ENCODE peak calls at places on chromosomes 13 and 19, in nine cellular contexts. U is NCI-H1092, L is fibroblast of mammary gland, F is right cardiac atrium, P is amygdala, H is heart right ventricle, D is Peyer's patch, X is GM23248, K is HTR-8/SVneo. J is an unnamed sample.

GRCh38 chr13:101416181-101417042 is at the start of gene NALCN:
- DNase-seq in D (no peak), X (peak; percentile 69), U (peak; percentile 72), P (peak; percentile 57), K (peak; percentile 14), L (no peak), H (peak; percentile 39), F (peak; percentile 24), J (peak; percentile 40)

GRCh38 chr19:38210458-38210987 is 13.5 kb downstream of the DPF1 start:
- DNase-seq in K (no peak), H (peak; percentile 71), X (peak; percentile 48), F (peak; percentile 72), L (no peak), P (peak; percentile 72), U (peak; percentile 47), D (no peak), J (no peak)

GRCh38 chr19:18506545-18506944 is 15.3 kb downstream of the ELL start:
- DNase-seq in H (no peak), L (no peak), F (no peak), P (no peak), K (no peak), U (no peak), X (no peak), D (no peak), J (no peak)

GRCh38 chr19:14185158-14185557 is 20.8 kb downstream of the ADGRL1 start:
- DNase-seq in X (no peak), U (no peak), K (no peak), F (no peak), H (no peak), L (no peak), D (no peak), P (no peak), J (no peak)

GRCh38 chr19:33759356-33759755 is 37.3 kb upstream of the KCTD15 start:
- DNase-seq in F (no peak), U (no peak), D (no peak), P (no peak), X (no peak), L (no peak), K (no peak), H (no peak), J (no peak)

GRCh38 chr13:99083976-99084375 is 106.1 kb upstream of the DOCK9 start:
- DNase-seq in X (no peak), D (peak; percentile 35), P (no peak), U (no peak), H (no peak), K (no peak), F (no peak), L (no peak), J (no peak)

GRCh38 chr13:34162545-34162936 is 344.6 kb downstream of the RFC3 start:
- DNase-seq in X (peak; percentile 63), K (no peak), U (no peak), P (no peak), D (no peak), F (no peak), L (no peak), H (no peak), J (no peak)

GRCh38 chr19:5091576-5092215 is 122.8 kb downstream of the KDM4B start:
- DNase-seq in D (no peak), X (peak; percentile 10), F (no peak), K (no peak), H (no peak), L (peak; percentile 20), P (no peak), U (no peak), J (no peak)

GRCh38 chr13:113322043-113322461 is 25.0 kb downstream of the LAMP1 start:
- DNase-seq in X (no peak), K (no peak), F (no peak), H (no peak), U (no peak), P (no peak), L (no peak), D (no peak), J (no peak)

GRCh38 chr13:103351035-103351828 is 285.0 kb upstream of the SLC10A2 start:
- DNase-seq in X (no peak), K (peak; percentile 13), H (peak; percentile 23), P (no peak), D (no peak), U (no peak), F (peak; percentile 19), L (peak; percentile 18), J (peak; percentile 34)